ENCODE peak calls at places on chromosomes 3 and 15, in ten cellular contexts. L is left ventricle myocardium inferior; I is ovary; K is HepG2; R is uterus; S is CD4-positive, alpha-beta memory T cell; H is K562; G is endodermal cell; E is tibial artery; Y is adrenal gland. B is an unnamed sample.

GRCh38 chr3:22089284-22089683 is 338.3 kb upstream of the ZNF385D start:
- DNase-seq in L (no peak), I (no peak), K (peak; percentile 23), R (no peak), S (no peak), H (no peak), G (peak; percentile 65), E (no peak), Y (no peak), B (no peak)

GRCh38 chr3:122581622-122582021 is 4.2 kb downstream of the PARP15 start:
- DNase-seq in L (no peak), I (no peak), K (no peak), R (no peak), S (no peak), H (no peak), G (no peak), E (no peak), Y (no peak), B (no peak)

GRCh38 chr3:141333796-141334626 is 34.3 kb upstream of the ZBTB38 start:
- DNase-seq in L (no peak), I (no peak), K (no peak), R (no peak), S (no peak), H (no peak), G (no peak), E (no peak), Y (no peak), B (no peak)

GRCh38 chr3:18207232-18207631 is 217.9 kb downstream of the SATB1 start:
- DNase-seq in L (no peak), I (no peak), K (no peak), R (no peak), S (no peak), H (no peak), G (no peak), E (no peak), Y (no peak), B (no peak)

GRCh38 chr3:189292667-189293478 is 121.1 kb downstream of the TPRG1 start:
- DNase-seq in L (no peak), I (no peak), K (no peak), R (no peak), S (no peak), H (no peak), G (no peak), E (no peak), Y (no peak), B (no peak)

GRCh38 chr15:44102675-44103254 is 92.3 kb downstream of the FRMD5 start:
- DNase-seq in L (no peak), I (no peak), K (peak; percentile 75), R (no peak), S (no peak), H (no peak), G (no peak), E (no peak), Y (peak; percentile 74), B (no peak)

GRCh38 chr3:18443670-18444596 is 18.8 kb upstream of the SATB1 start:
- DNase-seq in L (peak; percentile 12), I (peak; percentile 20), K (no peak), R (peak; percentile 20), S (no peak), H (no peak), G (peak; percentile 85), E (peak; percentile 67), Y (peak; percentile 9), B (peak; percentile 7)

GRCh38 chr3:71011565-71012287 is 571.8 kb downstream of the FOXP1 start:
- DNase-seq in L (no peak), I (no peak), K (no peak), R (no peak), S (no peak), H (no peak), G (no peak), E (no peak), Y (no peak), B (no peak)

GRCh38 chr15:55552926-55553325 is 35.2 kb downstream of the PYGO1 start:
- DNase-seq in L (peak; percentile 26), I (no peak), K (peak; percentile 15), R (no peak), S (no peak), H (no peak), G (peak; percentile 51), E (no peak), Y (peak; percentile 18), B (no peak)

GRCh38 chr3:57822686-57823085 is 66.6 kb downstream of the SLMAP start:
- DNase-seq in L (no peak), I (no peak), K (no peak), R (no peak), S (no peak), H (no peak), G (no peak), E (no peak), Y (no peak), B (no peak)

GRCh38 chr3:137778941-137779340 is 14.8 kb downstream of the SOX14 start:
- DNase-seq in L (no peak), I (no peak), K (no peak), R (no peak), S (no peak), H (no peak), G (peak; percentile 64), E (no peak), Y (no peak), B (no peak)
- H3K27ac ChIP-seq in L (no peak overlapping the region), I (no peak overlapping the region), K (no peak overlapping the region), R (no peak overlapping the region), S (no peak overlapping the region), H (no peak overlapping the region), G (no peak overlapping the region), E (no peak overlapping the region), Y (no peak overlapping the region), B (no peak overlapping the region)

DNA sequence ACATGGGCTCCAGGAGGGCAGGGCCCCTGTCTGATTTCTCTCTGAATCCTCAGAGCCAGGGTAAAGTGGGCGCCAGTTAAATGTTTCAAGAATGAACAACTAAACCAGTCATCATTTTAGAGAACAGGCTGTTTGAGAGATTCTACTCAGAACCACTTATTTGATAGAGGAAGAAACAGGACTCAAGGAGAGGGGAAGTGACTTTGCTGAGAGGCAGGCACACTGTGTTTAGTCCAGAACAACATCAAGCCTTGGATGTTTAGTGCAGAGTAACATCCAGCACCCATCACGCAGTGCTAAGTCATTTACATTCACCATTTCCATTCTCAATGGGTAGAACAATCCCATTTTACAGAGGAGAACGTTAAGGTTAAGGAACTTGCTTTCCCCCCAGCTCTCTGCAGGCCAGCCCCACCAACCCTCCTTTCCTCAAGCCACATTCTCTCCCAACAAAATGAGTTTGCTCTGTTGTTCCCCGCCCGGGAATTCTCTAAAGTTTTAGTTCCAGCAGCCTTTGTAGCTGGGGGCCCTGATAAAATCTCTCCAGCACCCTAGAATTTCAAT is 1.1 kb downstream of the NMNAT3 start:
- DNase-seq in L (no peak), I (no peak), K (no peak), R (no peak), S (no peak), H (no peak), G (no peak), E (no peak), Y (no peak), B (no peak)
- H3K4me3 ChIP-seq in L (peak overlapping the region; percentile 77), I (peak overlapping the region; percentile 84), K (peak overlapping the region; percentile 84), R (peak overlapping the region; percentile 82), S (no peak overlapping the region), H (peak overlapping the region; percentile 70), G (no peak overlapping the region), E (peak overlapping the region; percentile 76), Y (no peak overlapping the region), B (peak overlapping the region; percentile 82)

GRCh38 chr15:74842581-74843444 is at the start of gene ULK3:
- DNase-seq in L (peak; percentile 93), I (peak; percentile 91), K (peak; percentile 70), R (peak; percentile 93), S (peak; percentile 93), H (peak; percentile 96), G (peak; percentile 96), E (peak; percentile 95), Y (peak; percentile 93), B (peak; percentile 91)

GRCh38 chr15:74839526-74840395 is 3.2 kb downstream of the ULK3 start:
- DNase-seq in L (no peak), I (no peak), K (no peak), R (no peak), S (no peak), H (no peak), G (peak; percentile 78), E (no peak), Y (no peak), B (no peak)

GRCh38 chr15:74838746-74839525 is 4.0 kb downstream of the ULK3 start:
- DNase-seq in L (no peak), I (no peak), K (no peak), R (no peak), S (no peak), H (no peak), G (no peak), E (no peak), Y (no peak), B (no peak)

GRCh38 chr15:74841761-74842385 is 1.1 kb downstream of the ULK3 start:
- DNase-seq in L (no peak), I (no peak), K (no peak), R (no peak), S (no peak), H (no peak), G (no peak), E (no peak), Y (no peak), B (no peak)

DNA sequence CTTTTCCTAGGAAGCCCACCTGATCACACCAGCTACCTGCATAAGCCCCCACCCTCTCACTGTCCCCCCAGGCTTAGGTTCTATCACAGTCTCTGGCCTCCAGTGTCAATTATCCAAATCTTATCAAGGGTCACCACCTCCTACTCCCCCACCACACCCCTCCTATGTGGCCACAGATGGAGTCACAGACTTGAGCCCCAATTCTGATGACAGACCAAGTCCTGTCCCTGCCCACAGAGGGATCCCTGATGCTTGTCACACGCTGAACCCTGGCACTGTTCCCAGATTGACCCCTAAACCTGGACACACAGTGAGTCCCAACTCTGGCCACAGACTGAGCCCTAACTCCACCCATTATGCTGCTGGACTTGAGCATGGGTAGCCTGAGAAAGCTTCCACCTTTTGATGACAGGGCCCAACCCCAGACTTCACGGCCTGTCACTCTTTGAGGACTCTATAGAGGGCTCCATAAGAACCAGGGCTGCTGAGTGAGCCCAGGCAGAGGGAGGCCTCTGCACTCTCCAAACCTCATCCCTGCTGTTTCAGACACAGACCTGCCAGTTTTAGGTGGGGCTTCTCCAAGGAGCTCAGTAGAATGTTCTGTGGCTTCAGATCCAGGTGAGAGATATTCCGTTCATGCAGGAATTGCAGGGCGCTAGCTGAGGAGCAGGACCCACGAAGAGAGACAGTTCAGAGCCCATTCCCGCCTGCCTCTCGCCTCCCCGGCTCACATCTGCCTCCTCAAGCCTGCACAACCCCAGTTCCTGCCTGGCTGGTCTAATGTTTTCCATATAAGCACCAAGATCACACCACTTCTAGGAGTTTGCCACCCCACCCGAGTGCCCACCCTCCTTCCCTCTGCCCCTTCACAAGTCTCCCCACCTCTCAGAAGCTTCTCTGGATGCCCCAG is 1.9 kb downstream of the ULK3 start:
- DNase-seq in L (no peak), I (no peak), K (no peak), R (no peak), S (no peak), H (no peak), G (no peak), E (no peak), Y (no peak), B (no peak)
- H3K36me3 ChIP-seq in L (peaks cover 27% of the 10 kb centered on the region), I (no peaks in the 10 kb centered on the region), K (peaks cover 6% of the 10 kb centered on the region), R (no peaks in the 10 kb centered on the region), S (peaks cover 2% of the 10 kb centered on the region), H (peaks cover 60% of the 10 kb centered on the region), G (peaks cover 5% of the 10 kb centered on the region), E (peaks cover 23% of the 10 kb centered on the region), Y (no peaks in the 10 kb centered on the region), B (no peaks in the 10 kb centered on the region)

DNA sequence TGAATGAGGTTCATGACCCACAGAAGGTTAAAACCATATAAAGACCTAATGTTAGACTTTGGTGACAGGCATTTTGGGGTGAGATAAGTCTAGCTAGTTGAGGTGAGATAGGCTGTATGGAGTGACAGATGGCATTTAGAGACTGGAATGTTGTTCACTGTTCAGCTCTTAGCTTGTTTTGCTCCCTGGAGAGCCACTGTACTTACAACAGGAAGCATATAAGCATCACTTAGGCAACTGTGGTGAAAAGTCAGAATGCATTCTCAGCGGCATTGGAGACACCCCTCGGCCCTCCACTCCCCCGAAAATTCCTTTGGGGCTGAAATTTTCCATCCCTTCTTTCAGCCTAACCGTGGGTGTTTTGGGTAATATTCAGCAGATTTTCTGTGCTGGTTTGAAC is 73.4 kb downstream of the SLCO3A1 start:
- DNase-seq in L (no peak), I (no peak), K (no peak), R (no peak), S (no peak), H (no peak), G (no peak), E (no peak), Y (no peak), B (no peak)
- H3K27ac ChIP-seq in L (peak overlapping the region; percentile 87), I (no peak overlapping the region), K (no peak overlapping the region), R (peak overlapping the region; percentile 8), S (no peak overlapping the region), H (no peak overlapping the region), G (no peak overlapping the region), E (peak overlapping the region; percentile 60), Y (no peak overlapping the region), B (no peak overlapping the region)